ENCODE peak calls at places on chromosomes 11 and 22, in eight cellular contexts. M is NCI-H1092; Z is anterior cingulate cortex; P is activated T-cell treated with anti-CD3 and anti-CD28 coated beads, Interleukin-2, amount 50 U/mL, for 1 hour; T is NCI-H2029; C is MM.1S; Y is iris pigment epithelial cell; B is activated T-helper 1 cell treated with Interleukin-2 at 50 U/mL for 16 hours. E is an unnamed sample.

GRCh38 chr22:47678667-47679287 is 916.3 kb downstream of the TBC1D22A start:
- DNase-seq in B (no peak), Z (no peak), T (no peak), P (no peak), M (no peak), C (peak; percentile 34), Y (no peak), E (no peak)

GRCh38 chr22:45477366-45478107 is 25.1 kb upstream of the FBLN1 start:
- DNase-seq in M (no peak), C (no peak), B (no peak), T (no peak), Z (no peak), Y (peak; percentile 18), P (no peak), E (no peak)

GRCh38 chr22:37001826-37002225 is 17.4 kb downstream of the TST start:
- DNase-seq in B (no peak), Z (no peak), M (no peak), Y (no peak), C (no peak), T (no peak), P (no peak), E (no peak)

GRCh38 chr11:43879789-43880639 is 617 bp upstream of the ALKBH3 start:
- DNase-seq in Z (no peak), T (no peak), C (no peak), M (no peak), B (no peak), P (no peak), Y (no peak), E (no peak)

GRCh38 chr11:64103377-64103985 is 62.4 kb downstream of the MACROD1 start:
- DNase-seq in P (no peak), T (no peak), B (no peak), Y (no peak), M (no peak), Z (no peak), C (no peak), E (no peak)

GRCh38 chr22:43817402-43817801 is 5.3 kb upstream of the EFCAB6 start:
- DNase-seq in Y (no peak), T (no peak), C (no peak), M (no peak), B (no peak), Z (no peak), P (no peak), E (no peak)

GRCh38 chr11:120807414-120808150 is 216.3 kb upstream of the TBCEL start:
- DNase-seq in Y (peak; percentile 85), M (no peak), Z (no peak), B (no peak), P (no peak), T (no peak), C (no peak), E (no peak)

GRCh38 chr11:2273771-2274170 is 3.4 kb upstream of the ASCL2 start:
- DNase-seq in Z (no peak), M (no peak), T (no peak), Y (no peak), P (no peak), B (no peak), C (no peak), E (no peak)

GRCh38 chr11:124402326-124402922 is 3.6 kb upstream of the OR8B3 start:
- DNase-seq in C (peak; percentile 64), Y (peak; percentile 89), T (peak; percentile 8), B (no peak), M (peak; percentile 1), P (no peak), Z (no peak), E (peak; percentile 7)

GRCh38 chr11:69697489-69697843 is 6.4 kb downstream of the FGF19 start:
- DNase-seq in M (no peak), C (no peak), B (no peak), T (no peak), Y (no peak), P (no peak), Z (no peak), E (no peak)

GRCh38 chr11:19194620-19195308 is 7.0 kb downstream of the CSRP3 start:
- DNase-seq in B (no peak), T (no peak), P (no peak), M (no peak), Y (no peak), C (no peak), Z (no peak), E (no peak)

GRCh38 chr11:36376315-36376887 is 80.3 kb downstream of the PRR5L start:
- DNase-seq in P (no peak), B (no peak), C (no peak), Y (peak; percentile 55), Z (no peak), M (no peak), T (no peak), E (no peak)

GRCh38 chr22:36469094-36469710 is 12.2 kb downstream of the TXN2 start:
- DNase-seq in M (no peak), C (no peak), Y (no peak), B (no peak), Z (no peak), P (no peak), T (no peak), E (no peak)

GRCh38 chr22:46795140-46795539 is 32.7 kb downstream of the TBC1D22A start:
- DNase-seq in M (no peak), C (no peak), P (no peak), Y (no peak), Z (no peak), B (no peak), T (no peak), E (no peak)

GRCh38 chr11:134466035-134466908 is 54.2 kb upstream of the B3GAT1 start:
- DNase-seq in T (no peak), M (no peak), C (no peak), Y (no peak), Z (no peak), P (no peak), B (no peak), E (no peak)

GRCh38 chr11:118202599-118203422 is 22.0 kb downstream of the JAML start:
- DNase-seq in M (no peak), Z (no peak), P (peak; percentile 56), B (peak; percentile 41), C (no peak), Y (no peak), T (no peak), E (no peak)

GRCh38 chr11:62500066-62501035 is 46.3 kb downstream of the AHNAK start:
- DNase-seq in T (peak; percentile 80), P (no peak), M (no peak), Z (no peak), C (no peak), B (no peak), Y (no peak), E (peak; percentile 85)

GRCh38 chr11:43930868-43931716 is 11.3 kb upstream of the C11orf96 start:
- DNase-seq in B (no peak), T (no peak), P (no peak), Z (no peak), C (peak; percentile 62), M (no peak), Y (peak; percentile 80), E (no peak)